ENCODE peak calls at places on chromosome 11, in five cellular contexts. D is Calu3, V is AG09319, H is HFFc6, S is nephron progenitor cell. C is an unnamed sample.

GRCh38 chr11:69353696-69354544 is 60.0 kb downstream of the MYEOV start:
- DNase-seq in D (no peak), V (no peak), H (no peak), S (no peak), C (no peak)

GRCh38 chr11:72394456-72394855 is 39.9 kb downstream of the CLPB start:
- DNase-seq in D (no peak), V (no peak), H (no peak), S (no peak), C (no peak)

GRCh38 chr11:131684111-131685060 is 314.0 kb downstream of the NTM start:
- DNase-seq in D (no peak), V (no peak), H (no peak), S (no peak), C (no peak)

GRCh38 chr11:101862410-101863233 is 52.2 kb upstream of the CEP126 start:
- DNase-seq in D (peak; percentile 37), V (peak; percentile 48), H (peak; percentile 72), S (peak; percentile 6), C (no peak)

GRCh38 chr11:3109921-3110706 is 52.9 kb upstream of the CARS1 start:
- DNase-seq in D (no peak), V (no peak), H (no peak), S (peak; percentile 39), C (peak; percentile 68)

GRCh38 chr11:103326070-103326794 is 217.0 kb downstream of the DYNC2H1 start:
- DNase-seq in D (peak; percentile 48), V (peak; percentile 73), H (peak; percentile 79), S (peak; percentile 44), C (peak; percentile 48)

GRCh38 chr11:8545698-8546366 is 48.2 kb downstream of the STK33 start:
- DNase-seq in D (no peak), V (no peak), H (no peak), S (no peak), C (no peak)

GRCh38 chr11:63765688-63766241 is 2.8 kb downstream of the ZFTA start:
- DNase-seq in D (no peak), V (no peak), H (no peak), S (peak; percentile 17), C (peak; percentile 39)

GRCh38 chr11:22599458-22599857 is 26.2 kb downstream of the FANCF start:
- DNase-seq in D (no peak), V (no peak), H (no peak), S (no peak), C (no peak)

GRCh38 chr11:126186031-126186698 is 25.3 kb downstream of the RPUSD4 start:
- DNase-seq in D (no peak), V (no peak), H (no peak), S (no peak), C (no peak)

GRCh38 chr11:18715476-18715875 is 10.5 kb downstream of the IGSF22 start:
- DNase-seq in D (no peak), V (no peak), H (no peak), S (no peak), C (no peak)

GRCh38 chr11:65658174-65659021 is 4.3 kb downstream of the RELA start:
- DNase-seq in D (no peak), V (no peak), H (no peak), S (no peak), C (peak; percentile 0)

GRCh38 chr11:65657426-65657825 is 5.3 kb downstream of the RELA start:
- DNase-seq in D (no peak), V (no peak), H (no peak), S (no peak), C (no peak)

GRCh38 chr11:65653229-65654225 is 9.2 kb downstream of the RELA start:
- DNase-seq in D (no peak), V (no peak), H (peak; percentile 4), S (no peak), C (no peak)

GRCh38 chr11:65654375-65655349 is 8.1 kb downstream of the RELA start:
- DNase-seq in D (no peak), V (no peak), H (no peak), S (no peak), C (peak; percentile 4)

DNA sequence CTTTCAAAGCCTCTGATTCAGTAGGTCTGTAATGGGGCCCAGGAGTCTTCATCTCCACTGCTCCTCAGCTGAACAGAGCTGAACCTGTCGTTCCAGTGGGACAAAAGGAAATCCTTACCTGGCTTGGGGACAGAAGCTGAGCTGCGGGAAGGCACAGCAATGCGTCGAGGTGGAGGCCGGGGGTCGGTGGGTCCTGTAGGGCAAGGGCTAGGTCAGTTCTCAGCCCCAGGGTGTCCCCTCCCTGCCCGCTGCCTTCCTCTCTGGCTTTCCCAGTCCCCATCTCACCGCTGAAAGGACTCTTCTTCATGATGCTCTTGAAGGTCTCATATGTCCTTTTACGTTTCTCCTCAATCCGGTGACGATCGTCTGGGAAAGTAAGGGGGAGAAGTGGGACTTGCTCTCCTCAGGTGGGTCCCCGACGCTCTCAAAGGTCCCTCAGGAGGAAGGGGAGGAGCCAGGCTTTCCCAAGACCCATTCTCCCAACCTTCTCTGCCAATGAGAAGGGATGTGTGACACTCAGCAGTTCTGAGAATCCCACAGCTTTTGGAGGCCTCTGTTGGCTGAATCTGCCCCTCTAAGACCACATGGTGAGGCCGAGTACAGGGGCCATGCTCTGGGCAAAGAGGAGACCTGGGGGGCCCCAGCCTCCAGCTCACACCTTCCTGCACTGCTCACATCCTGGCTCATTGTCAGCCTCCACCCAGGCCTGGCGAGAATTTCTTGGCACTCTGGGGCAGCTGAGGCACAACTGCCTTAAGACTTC is 7.0 kb downstream of the RELA start:
- DNase-seq in D (no peak), V (no peak), H (no peak), S (no peak), C (peak; percentile 4)
- TF ChIP-seq CTCF in D (no peak), V (no peak), H (no peak), S (no peak), C (no peak)

GRCh38 chr11:110290591-110291334 is 5.7 kb downstream of the RDX start:
- DNase-seq in D (no peak), V (no peak), H (no peak), S (no peak), C (no peak)

GRCh38 chr11:110283862-110284261 is 12.6 kb downstream of the RDX start:
- DNase-seq in D (no peak), V (no peak), H (no peak), S (no peak), C (no peak)

GRCh38 chr11:110289472-110289871 is 6.9 kb downstream of the RDX start:
- DNase-seq in D (no peak), V (no peak), H (no peak), S (no peak), C (no peak)

GRCh38 chr11:110287537-110287936 is 8.9 kb downstream of the RDX start:
- DNase-seq in D (no peak), V (no peak), H (no peak), S (no peak), C (no peak)

DNA sequence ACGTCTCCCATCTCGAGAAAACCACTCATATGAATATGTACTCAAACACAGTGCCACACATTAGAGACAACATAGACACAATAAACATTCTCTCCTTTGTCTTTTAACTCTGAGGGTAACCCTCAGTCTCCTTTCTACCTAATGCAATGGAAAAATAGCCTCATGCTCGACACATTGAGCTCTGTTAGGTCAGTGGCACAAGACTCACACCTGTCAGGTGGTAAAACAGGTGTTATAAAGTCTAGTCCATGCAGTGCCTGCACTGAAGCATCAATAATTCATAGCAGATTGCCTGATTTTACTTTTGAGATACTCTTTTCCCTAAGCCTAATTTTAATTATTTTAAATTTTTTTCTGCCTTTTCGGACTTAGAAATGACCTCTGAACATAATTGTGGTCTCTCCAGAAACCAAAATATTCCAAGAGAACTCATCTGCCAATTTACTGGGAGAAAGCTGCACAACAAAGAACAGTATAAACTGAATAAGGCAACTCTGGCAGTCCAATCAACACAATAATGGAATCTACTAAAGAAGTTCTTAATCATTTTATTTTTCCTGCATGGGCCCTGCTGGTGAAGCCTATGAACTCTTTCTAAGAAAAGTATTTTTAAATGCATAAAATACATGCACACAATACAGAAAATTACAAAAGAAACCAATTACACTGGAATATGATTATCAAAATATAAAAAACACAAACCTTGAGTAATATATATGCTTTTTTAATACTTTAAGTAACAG is 9.9 kb downstream of the RDX start:
- DNase-seq in D (no peak), V (no peak), H (no peak), S (no peak), C (no peak)
- TF ChIP-seq CTCF in D (no peak), V (no peak), H (peak; percentile 37), S (no peak), C (no peak)

DNA sequence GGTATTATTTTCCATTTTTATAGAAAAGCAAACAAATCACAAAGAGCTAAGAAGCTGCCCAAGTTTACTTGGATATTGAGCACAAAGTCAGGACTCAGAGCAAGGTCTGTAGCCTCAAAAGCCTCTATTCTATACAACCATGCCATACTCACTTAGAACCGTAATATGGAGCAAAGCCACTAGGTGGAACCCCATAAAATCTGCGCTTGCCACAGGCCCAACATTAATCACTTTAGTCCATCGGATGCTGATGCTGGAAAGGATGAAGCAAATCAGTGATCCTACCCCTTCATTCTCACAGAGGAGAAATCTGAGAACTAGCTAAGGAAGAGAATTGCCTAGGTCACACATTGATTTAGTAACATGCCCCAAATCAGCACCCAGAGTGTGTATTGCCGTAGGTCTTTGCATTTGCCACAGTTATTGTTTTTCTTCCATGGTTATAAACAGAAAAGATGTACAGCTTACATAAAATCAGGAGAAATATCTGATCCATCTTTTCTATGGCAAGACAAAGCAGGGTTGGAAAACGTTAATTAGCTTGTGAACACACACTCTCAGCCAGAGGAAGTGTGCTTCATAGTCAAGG is 56.7 kb upstream of the RAB38 start:
- DNase-seq in D (peak; percentile 8), V (peak; percentile 8), H (peak; percentile 47), S (peak; percentile 5), C (peak; percentile 32)
- TF ChIP-seq CTCF in D (no peak), V (peak; percentile 69), H (peak; percentile 86), S (peak; percentile 45), C (peak; percentile 10)

GRCh38 chr11:94876645-94877445 is 96.5 kb downstream of the CWC15 start:
- DNase-seq in D (peak; percentile 49), V (peak; percentile 87), H (peak; percentile 97), S (peak; percentile 44), C (peak; percentile 79)
- TF ChIP-seq CTCF in D (no peak), V (peak; percentile 54), H (peak; percentile 67), S (no peak), C (peak; percentile 27)

DNA sequence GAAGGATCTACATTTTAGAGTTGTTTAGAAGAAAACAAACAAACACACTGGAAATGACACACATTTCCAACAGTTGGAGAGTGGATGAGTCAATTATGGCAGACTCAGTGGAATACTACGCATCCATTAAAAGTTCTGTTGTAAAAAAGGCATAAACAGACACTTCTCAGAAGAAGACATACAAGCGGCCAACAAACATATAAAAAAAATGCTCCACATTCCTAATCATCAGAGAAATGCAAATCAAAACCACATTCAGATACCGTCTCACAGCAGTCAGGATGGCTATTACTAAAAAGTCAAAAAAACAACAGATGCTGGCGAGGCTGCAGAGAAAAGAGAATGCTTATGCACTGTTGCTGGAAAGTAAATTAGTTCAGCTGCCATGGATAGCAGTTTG is 298.2 kb downstream of the DDX10 start:
- DNase-seq in D (no peak), V (no peak), H (no peak), S (no peak), C (no peak)
- TF ChIP-seq CTCF in D (no peak), V (no peak), H (no peak), S (no peak), C (no peak)

GRCh38 chr11:120722539-120722938 is 211.0 kb downstream of the GRIK4 start:
- DNase-seq in D (no peak), V (no peak), H (no peak), S (no peak), C (no peak)
- TF ChIP-seq CTCF in D (no peak), V (no peak), H (no peak), S (no peak), C (no peak)

DNA sequence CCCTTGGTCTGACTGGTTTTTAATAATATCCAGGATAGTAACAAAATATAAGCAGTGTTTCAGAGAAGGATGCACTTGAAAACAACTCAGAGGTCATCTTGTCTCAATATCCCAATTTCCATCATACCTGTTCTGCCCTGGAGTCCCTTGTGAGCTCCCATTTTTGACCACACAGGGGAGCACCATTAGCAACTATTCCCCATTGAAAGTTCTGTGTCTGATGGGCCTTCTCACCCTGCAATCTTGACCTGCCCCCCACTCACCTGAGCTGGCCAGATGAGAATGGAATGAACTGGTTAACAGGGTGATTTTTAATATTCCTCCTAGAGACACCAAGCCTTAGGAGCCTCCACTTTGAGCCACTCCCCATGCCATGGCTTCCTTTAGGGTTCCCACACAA is 3.8 kb upstream of the CAPN5 start:
- DNase-seq in D (peak; percentile 32), V (no peak), H (no peak), S (no peak), C (peak; percentile 6)
- TF ChIP-seq CTCF in D (no peak), V (no peak), H (peak; percentile 46), S (no peak), C (no peak)

C was measured in GM20000.